ENCODE peak calls at places on chromosome 10, in four cellular contexts. W is IMR-90, U is PC-9, S is body of pancreas. A is an unnamed sample.

GRCh38 chr10:131946880-131947279 is 34.8 kb downstream of the BNIP3 start:
- DNase-seq in W (no peak), U (no peak), S (peak), A (no peak)

GRCh38 chr10:123269017-123269552 is 114.9 kb downstream of the BUB3 start:
- DNase-seq in U (no peak), S (no peak), W (no peak), A (no peak)

GRCh38 chr10:89431977-89432376 is 17.6 kb downstream of the IFIT5 start:
- DNase-seq in W (peak), U (peak), S (peak), A (no peak)

GRCh38 chr10:104259456-104259855 is 4.8 kb downstream of the GSTO1 start:
- DNase-seq in U (no peak), S (no peak), W (no peak), A (no peak)

GRCh38 chr10:100163704-100164621 is 21.9 kb downstream of the ERLIN1 start:
- DNase-seq in W (peak), U (no peak), S (no peak), A (no peak)

GRCh38 chr10:47333532-47333931 is 11.3 kb downstream of the GDF2 start:
- DNase-seq in W (no peak), U (no peak), S (no peak), A (no peak)

GRCh38 chr10:67976292-67977245 is 92.1 kb downstream of the SIRT1 start:
- DNase-seq in U (no peak), W (peak), S (peak), A (no peak)

GRCh38 chr10:26799342-26799741 is 61.4 kb downstream of the ABI1 start:
- DNase-seq in W (no peak), U (no peak), S (peak), A (no peak)

GRCh38 chr10:116024479-116024878 is 248.5 kb downstream of the GFRA1 start:
- DNase-seq in W (no peak), S (no peak), U (no peak), A (no peak)

GRCh38 chr10:77983384-77984341 is 45.7 kb downstream of the POLR3A start:
- DNase-seq in S (no peak), U (no peak), W (peak), A (no peak)

GRCh38 chr10:126160971-126161630 is 227.2 kb downstream of the ADAM12 start:
- DNase-seq in U (no peak), S (no peak), W (peak), A (no peak)

GRCh38 chr10:110944997-110945396 is 25.6 kb downstream of the SHOC2 start:
- DNase-seq in W (no peak), S (no peak), U (no peak), A (no peak)

DNA sequence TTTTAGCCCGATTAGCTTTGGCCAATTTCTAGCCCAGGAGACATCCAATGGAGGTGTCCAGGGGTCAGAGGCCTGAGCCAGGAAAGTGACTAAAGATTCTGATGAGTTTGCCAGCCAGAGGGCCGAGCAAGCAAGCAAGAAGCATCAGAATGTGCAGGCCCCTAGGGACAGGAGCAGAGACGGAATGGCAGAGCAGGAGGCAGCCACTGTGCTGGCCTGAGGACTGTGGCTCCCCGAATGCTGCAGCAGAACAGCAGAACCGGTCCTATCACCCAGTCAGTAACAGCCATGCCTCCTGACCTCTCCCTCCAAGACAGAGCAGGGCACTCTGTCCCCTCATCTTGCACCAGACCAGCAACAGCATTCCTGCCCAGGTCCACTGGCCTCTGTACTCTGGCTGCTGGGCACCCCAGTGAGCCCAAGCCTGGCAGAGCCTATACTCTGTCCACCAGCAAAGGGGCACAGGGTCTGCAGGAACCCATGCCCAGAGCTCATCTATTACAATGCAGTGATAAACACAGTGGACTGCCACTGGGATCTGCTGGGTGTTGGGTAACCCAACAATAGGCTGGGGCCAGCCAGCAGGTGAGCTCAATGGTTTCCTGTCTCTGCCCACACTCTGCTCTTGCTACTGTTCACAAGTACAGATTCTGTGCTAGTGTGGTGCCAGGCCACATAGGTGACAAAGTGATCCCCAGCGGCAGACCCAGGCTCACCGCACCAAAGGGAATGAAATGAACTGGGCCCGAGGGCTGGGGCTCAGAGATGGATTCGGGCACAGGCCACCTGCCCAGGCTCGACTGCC is 85.7 kb downstream of the ARHGAP22 start:
- DNase-seq in U (no peak), W (no peak), S (no peak), A (no peak)
- H3K27ac ChIP-seq in U (no peak), W (no peak), S (no peak), A (no peak)

DNA sequence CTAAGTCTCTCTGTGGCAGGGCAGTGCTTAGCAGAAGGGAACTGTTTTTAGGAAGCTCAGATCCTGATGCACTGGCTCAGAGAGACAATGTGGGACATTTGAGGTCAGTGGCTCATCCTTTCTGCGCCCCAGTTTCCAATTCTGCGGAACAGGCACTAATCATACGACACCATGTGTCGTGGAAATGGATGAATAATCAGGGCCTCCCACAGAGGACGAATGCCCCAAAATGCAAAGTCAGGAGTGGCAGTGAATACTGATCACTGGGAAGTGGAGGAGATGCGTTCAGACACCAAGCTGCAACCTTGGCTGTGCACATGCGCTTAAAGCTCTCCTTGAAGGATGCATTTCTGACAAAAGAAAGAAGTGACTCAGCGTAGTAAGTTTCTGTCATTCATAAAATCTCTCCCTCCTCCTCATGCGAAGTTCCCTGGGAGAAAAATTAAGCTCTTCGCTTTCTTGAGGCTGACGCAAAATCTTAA is 21.9 kb upstream of the ECHDC3 start:
- DNase-seq in S (peak), W (no peak), U (no peak), A (peak)
- H3K27ac ChIP-seq in S (no peak), W (no peak), U (peak), A (no peak)

DNA sequence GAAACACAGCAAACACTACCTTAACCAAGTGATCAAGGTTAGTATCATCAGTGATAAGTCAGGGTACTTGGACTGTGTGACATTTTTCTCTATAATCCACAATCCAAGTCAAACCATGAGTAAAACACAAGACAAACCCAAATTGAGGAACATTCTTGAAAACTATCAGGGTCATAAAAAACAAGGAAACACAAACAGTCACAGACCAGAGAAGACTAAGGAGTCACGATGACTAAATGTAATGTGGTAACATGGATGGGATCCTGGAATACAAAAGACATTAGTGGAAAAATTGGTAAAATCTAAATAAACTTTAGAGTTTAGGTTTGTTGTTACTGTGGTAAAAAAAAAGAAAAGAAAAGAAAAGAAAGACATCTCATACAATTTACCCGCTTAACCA is 103.8 kb downstream of the ARMH3 start:
- DNase-seq in U (no peak), S (no peak), W (peak), A (no peak)
- H3K27ac ChIP-seq in U (no peak), S (no peak), W (no peak), A (no peak)

GRCh38 chr10:37710831-37711616 is 146.4 kb downstream of the ZNF248 start:
- DNase-seq in W (no peak), U (no peak), S (no peak), A (no peak)
- H3K27ac ChIP-seq in W (no peak), U (no peak), S (no peak), A (no peak)

GRCh38 chr10:97356318-97356914 is 21.9 kb upstream of the FRAT2 start:
- DNase-seq in W (no peak), U (no peak), S (no peak), A (no peak)
- H3K27ac ChIP-seq in W (no peak), U (no peak), S (no peak), A (no peak)

DNA sequence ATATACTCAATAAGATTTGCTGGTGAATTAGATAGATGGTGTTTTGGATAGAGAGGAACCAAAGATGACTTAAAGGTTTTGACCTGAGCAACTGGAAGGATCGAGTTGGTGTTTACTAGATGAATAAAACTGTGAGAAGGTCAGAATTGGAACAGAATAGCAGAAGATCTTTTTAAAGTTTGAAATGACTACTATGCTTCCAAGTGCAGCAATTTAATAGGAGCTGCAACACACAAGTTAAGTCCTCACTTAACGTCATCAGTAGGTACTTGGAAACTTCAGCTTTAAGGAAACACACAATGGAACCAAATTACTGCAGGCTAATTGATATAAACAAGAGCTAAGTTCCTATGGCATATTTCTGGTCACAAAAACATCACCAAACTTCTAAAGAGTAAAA is 86.5 kb downstream of the RTKN2 start:
- DNase-seq in S (no peak), W (no peak), U (no peak), A (no peak)
- H3K27ac ChIP-seq in S (no peak), W (no peak), U (no peak), A (no peak)

DNA sequence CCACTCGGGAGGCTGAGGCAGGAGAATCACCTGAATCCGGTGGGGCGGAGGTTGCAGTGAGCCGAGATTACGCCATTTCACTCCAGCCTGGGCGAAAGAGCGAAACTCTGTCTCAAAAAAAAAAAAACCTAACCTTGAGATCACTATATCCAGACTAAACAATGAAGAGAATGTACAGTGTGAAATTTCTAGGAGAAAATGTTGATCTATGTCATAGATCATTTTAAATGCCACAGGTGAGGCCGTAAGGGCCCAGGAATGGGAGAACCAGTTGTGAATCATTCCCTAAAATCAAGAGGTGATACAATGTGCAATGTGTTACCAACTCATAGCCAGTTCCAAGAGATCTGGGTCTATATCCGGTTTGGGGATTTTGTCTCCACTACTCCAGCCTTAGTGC is 158.0 kb downstream of the CACNB2 start:
- DNase-seq in W (no peak), U (no peak), S (no peak), A (no peak)
- H3K27ac ChIP-seq in W (no peak), U (no peak), S (no peak), A (no peak)

GRCh38 chr10:21363753-21364104 is 161.8 kb downstream of the SKIDA1 start:
- DNase-seq in U (peak), S (no peak), W (no peak), A (no peak)
- H3K27ac ChIP-seq in U (peak), S (no peak), W (no peak), A (peak)

GRCh38 chr10:73819513-73820093 is 8.2 kb upstream of the NDST2 start:
- DNase-seq in W (peak), U (no peak), S (peak), A (peak)
- H3K27ac ChIP-seq in W (no peak), U (no peak), S (peak), A (no peak)